ENCODE peak calls at places on chromosomes 11 and 22, in nine cellular contexts. S, Q, W, V, X, B, L, C and O are unnamed samples.
A peak's percentile ranks its signal among the peaks of the same experiment; 100 is the strongest.

GRCh38 chr11:75518204-75518549 is 7.6 kb downstream of the GDPD5 start:
- DNase-seq in L (no peak), Q (no peak), B (no peak), X (no peak), S (no peak), V (no peak), W (no peak), C (no peak), O (no peak)

GRCh38 chr11:66459138-66459778 is 7.4 kb upstream of the PELI3 start:
- DNase-seq in L (no peak), W (no peak), C (no peak), X (no peak), Q (no peak), S (no peak), V (no peak), B (no peak), O (no peak)

GRCh38 chr11:128324531-128325141 is 262.7 kb downstream of the ETS1 start:
- DNase-seq in W (no peak), X (peak; percentile 32), L (peak; percentile 80), S (no peak), V (no peak), B (no peak), Q (no peak), C (no peak), O (no peak)

GRCh38 chr11:46347637-46348311 is 511 bp downstream of the DGKZ start:
- DNase-seq in C (no peak), Q (peak; percentile 77), B (no peak), W (no peak), V (no peak), X (no peak), S (no peak), L (peak; percentile 94), O (no peak)

GRCh38 chr11:11302565-11302964 is 50.5 kb downstream of the CSNK2A3 start:
- DNase-seq in C (no peak), L (no peak), S (no peak), B (no peak), V (no peak), Q (no peak), W (no peak), X (no peak), O (no peak)

GRCh38 chr11:88181776-88182175 is 6.5 kb upstream of the RAB38 start:
- DNase-seq in B (no peak), V (peak; percentile 39), L (no peak), W (no peak), S (no peak), Q (no peak), X (no peak), C (no peak), O (no peak)

GRCh38 chr11:31106963-31107576 is 262.5 kb downstream of the DCDC1 start:
- DNase-seq in S (peak; percentile 51), C (peak; percentile 58), X (no peak), L (no peak), Q (no peak), B (peak; percentile 36), V (peak; percentile 32), W (peak; percentile 44), O (peak; percentile 92)

GRCh38 chr11:133692371-133692770 is 152.9 kb downstream of the SPATA19 start:
- DNase-seq in L (no peak), Q (no peak), C (no peak), X (no peak), V (no peak), B (no peak), S (no peak), W (no peak), O (no peak)

GRCh38 chr11:88335284-88335683 is 2.3 kb downstream of the CTSC start:
- DNase-seq in C (peak; percentile 43), X (no peak), L (no peak), S (no peak), Q (no peak), B (no peak), W (no peak), V (no peak), O (no peak)

GRCh38 chr22:40482391-40482790 is 112.0 kb downstream of the SGSM3 start:
- DNase-seq in C (no peak), B (no peak), Q (no peak), W (no peak), S (no peak), V (no peak), X (no peak), L (no peak), O (no peak)

GRCh38 chr22:44543362-44543761 is 45.3 kb upstream of the RTL6 start:
- DNase-seq in X (no peak), Q (no peak), V (no peak), S (no peak), L (no peak), W (no peak), C (no peak), B (no peak), O (no peak)

GRCh38 chr11:128624269-128625170 is 37.2 kb upstream of the ETS1 start:
- DNase-seq in C (no peak), L (peak; percentile 92), S (no peak), W (no peak), X (no peak), V (peak; percentile 51), Q (no peak), B (no peak), O (no peak)

GRCh38 chr22:49132009-49132408 is 695.7 kb downstream of the BRD1 start:
- DNase-seq in C (no peak), V (no peak), B (no peak), W (no peak), X (no peak), S (no peak), Q (peak; percentile 27), L (no peak), O (no peak)

GRCh38 chr22:24703101-24703500 is 71.4 kb downstream of the PIWIL3 start:
- DNase-seq in W (no peak), V (no peak), L (no peak), Q (no peak), X (peak; percentile 37), S (no peak), B (no peak), C (peak; percentile 36), O (no peak)

GRCh38 chr11:78646564-78647185 is 72.0 kb upstream of the NARS2 start:
- DNase-seq in W (peak; percentile 45), V (peak; percentile 69), L (no peak), B (no peak), S (peak; percentile 49), Q (no peak), C (peak; percentile 62), X (no peak), O (peak; percentile 89)

DNA sequence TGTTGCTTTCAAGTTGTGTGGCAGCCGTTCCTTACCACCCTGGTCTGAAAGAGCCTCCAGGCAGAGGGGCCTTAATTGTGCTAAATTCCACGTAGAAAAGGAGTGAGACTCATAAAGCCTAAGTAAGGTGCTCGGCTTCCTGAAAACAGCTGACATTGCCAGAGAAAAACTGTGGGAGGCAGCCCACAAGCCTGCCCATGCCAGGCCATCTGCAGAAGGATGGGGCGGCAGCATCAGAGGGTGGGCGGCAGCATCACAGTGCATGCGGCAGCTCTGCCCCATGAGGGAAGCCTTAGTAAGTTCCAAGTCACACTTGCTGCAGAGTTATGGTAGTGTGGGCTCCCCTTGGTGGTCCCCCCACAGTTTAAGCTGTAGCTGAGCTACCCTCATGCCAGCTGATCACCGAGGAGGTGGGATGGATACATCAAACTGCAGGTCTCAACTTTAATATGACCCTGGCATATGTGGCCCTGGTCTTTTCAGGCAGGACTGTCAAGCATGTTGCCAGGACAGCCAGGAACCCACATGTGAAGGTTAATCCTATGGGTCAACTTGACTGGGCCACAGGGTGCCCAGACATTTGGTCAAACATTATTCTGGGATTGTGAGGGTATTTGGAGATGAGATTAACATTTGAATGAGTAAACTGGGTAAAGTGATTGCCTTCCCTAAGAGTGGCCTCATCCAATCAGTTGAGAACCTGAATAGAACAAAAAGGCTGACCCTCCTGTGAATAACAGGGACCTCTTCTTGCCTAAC is 3.1 kb upstream of the EIF3F start:
- DNase-seq in B (no peak), W (no peak), S (no peak), C (no peak), Q (no peak), X (no peak), V (no peak), L (no peak), O (no peak)
- H3K4me1 ChIP-seq in B (peaks cover 5% of the 10 kb centered on the region), W (peaks cover 32% of the 10 kb centered on the region), S (peaks cover 10% of the 10 kb centered on the region), C (no peaks in the 10 kb centered on the region), Q (peaks cover 14% of the 10 kb centered on the region), X (peaks cover 19% of the 10 kb centered on the region), V (peaks cover 11% of the 10 kb centered on the region), L (peaks cover 15% of the 10 kb centered on the region), O (peaks cover 7% of the 10 kb centered on the region)

GRCh38 chr22:22558972-22559603 is at the start of gene PRAME:
- DNase-seq in W (peak; percentile 27), Q (no peak), X (peak; percentile 85), S (peak; percentile 80), C (peak; percentile 100), B (peak; percentile 34), L (peak; percentile 88), V (no peak), O (peak; percentile 95)
- TF ChIP-seq POLR2AphosphoS5 in W (no peak), Q (no peak), X (no peak), S (peak; percentile 30), C (no peak), B (no peak), L (no peak), V (no peak), O (no peak)

DNA sequence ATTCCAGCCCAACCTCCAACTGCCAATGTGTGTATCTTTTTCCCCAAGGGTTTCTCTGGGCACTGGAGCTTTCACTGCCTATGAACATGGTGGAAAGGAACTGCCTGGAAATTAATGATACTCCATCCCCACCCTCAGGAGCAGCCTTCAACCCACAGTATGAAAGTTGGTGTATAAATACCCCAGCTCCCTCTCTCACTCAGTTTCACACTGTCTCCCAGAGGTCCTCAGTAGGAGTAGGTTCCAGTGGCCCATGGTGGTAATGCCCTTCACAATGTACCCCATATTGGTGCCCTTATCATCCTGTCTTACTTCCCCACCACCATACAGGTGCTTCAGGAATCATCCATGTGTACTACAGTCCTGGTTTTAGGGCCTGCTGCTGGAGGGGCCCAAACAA is 462.6 kb downstream of the MIAT start:
- DNase-seq in L (no peak), C (no peak), Q (no peak), W (no peak), S (no peak), B (no peak), X (no peak), V (no peak), O (no peak)
- H3K4me1 ChIP-seq in L (no peaks in the 10 kb centered on the region), C (no peaks in the 10 kb centered on the region), Q (peaks cover 10% of the 10 kb centered on the region), W (peaks cover 19% of the 10 kb centered on the region), S (peaks cover 15% of the 10 kb centered on the region), B (no peaks in the 10 kb centered on the region), X (no peaks in the 10 kb centered on the region), V (no peaks in the 10 kb centered on the region), O (no peaks in the 10 kb centered on the region)

DNA sequence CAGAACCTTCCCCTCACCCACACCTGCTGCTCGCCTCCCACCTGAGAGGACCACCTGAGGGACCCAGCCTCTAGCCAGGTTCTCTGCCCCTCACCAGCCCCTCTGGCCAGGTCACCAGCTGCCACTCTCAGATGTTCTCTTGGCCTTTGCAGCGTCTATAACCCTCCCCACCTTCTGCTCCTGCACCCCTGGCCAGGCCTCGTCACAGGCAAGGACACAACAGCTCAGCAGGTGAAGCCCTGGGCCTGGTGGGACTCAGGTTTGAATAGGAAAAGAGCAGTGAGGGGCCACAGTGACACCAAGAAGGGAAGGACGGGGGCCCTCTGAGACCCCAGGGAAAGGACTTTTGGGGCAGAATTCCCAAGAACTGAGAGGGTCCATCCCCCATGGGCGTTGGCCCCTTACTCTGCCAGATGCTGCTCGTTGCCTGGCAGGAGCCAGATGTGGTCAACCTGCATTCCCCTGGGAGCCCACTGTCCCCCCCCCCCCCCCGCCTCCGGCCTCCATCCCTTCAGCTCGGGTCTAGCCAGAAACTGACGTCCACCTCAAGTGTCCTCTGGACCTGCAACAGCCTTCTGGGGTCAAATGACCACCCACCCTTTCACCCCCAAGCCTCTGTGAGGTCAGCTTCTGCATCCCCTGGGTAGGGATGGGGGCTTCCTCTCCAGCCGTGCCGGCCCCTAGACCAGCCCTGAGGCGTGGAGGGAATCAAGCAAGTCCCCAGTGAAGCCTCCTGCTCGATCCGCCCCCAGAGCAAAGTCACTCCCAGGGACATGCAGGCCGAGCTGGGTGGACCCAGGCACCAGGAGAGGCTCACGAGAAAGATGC is 28.7 kb downstream of the SBF1 start:
- DNase-seq in V (no peak), W (no peak), C (no peak), X (no peak), L (no peak), Q (no peak), S (no peak), B (no peak), O (no peak)
- TF ChIP-seq POLR2AphosphoS5 in V (no peak), W (no peak), C (no peak), X (no peak), L (peak; percentile 6), Q (no peak), S (no peak), B (peak; percentile 31), O (peak; percentile 11)